ENCODE peak calls at places on chromosomes 7 and 10, in seven cellular contexts. Y is A549; X is type B pancreatic cell; M is left cardiac atrium; S is OCI-M1; C is T-helper 9 cell; F is stimulated activated CD8-positive, alpha-beta memory T cell treated with anti-CD3 and anti-CD28 coated beads, Interleukin-7, amount 100 ng/mL, for 24 hours. I is an unnamed sample.

GRCh38 chr10:68297264-68297663 is 34.6 kb upstream of the HNRNPH3 start:
- DNase-seq in X (no peak), C (no peak), S (no peak), Y (no peak), F (no peak), M (no peak), I (no peak)

GRCh38 chr7:36735172-36735571 is 10.9 kb upstream of the AOAH start:
- DNase-seq in C (no peak), Y (no peak), X (no peak), M (no peak), F (no peak), S (no peak), I (no peak)

GRCh38 chr7:8177109-8177933 is 84.6 kb downstream of the ICA1 start:
- DNase-seq in C (no peak), F (no peak), S (peak; percentile 84), M (no peak), X (no peak), Y (no peak), I (peak; percentile 59)

GRCh38 chr10:42976353-42977031 is 100.4 kb upstream of the RET start:
- DNase-seq in C (no peak), S (no peak), X (no peak), F (no peak), Y (no peak), M (peak; percentile 7), I (no peak)

GRCh38 chr7:82007315-82007714 is 237.5 kb upstream of the HGF start:
- DNase-seq in M (no peak), S (no peak), F (no peak), C (no peak), Y (no peak), X (no peak), I (no peak)

GRCh38 chr7:21429021-21429420 is 1.1 kb downstream of the SP4 start:
- DNase-seq in X (no peak), F (no peak), C (no peak), S (peak; percentile 34), Y (no peak), M (no peak), I (peak; percentile 15)

GRCh38 chr10:123009105-123009805 is 449 bp downstream of the ACADSB start:
- DNase-seq in M (peak; percentile 21), S (peak; percentile 73), C (no peak), F (no peak), X (no peak), Y (peak; percentile 27), I (peak; percentile 33)

GRCh38 chr10:63236113-63236935 is 103.2 kb downstream of the NRBF2 start:
- DNase-seq in F (no peak), C (no peak), Y (peak; percentile 65), X (no peak), M (no peak), S (peak; percentile 88), I (peak; percentile 75)

GRCh38 chr10:69759641-69760040 is 42.1 kb upstream of the COL13A1 start:
- DNase-seq in C (no peak), M (no peak), Y (no peak), F (no peak), X (no peak), S (no peak), I (no peak)

GRCh38 chr10:11320809-11321520 is 290.5 kb downstream of the USP6NL start:
- DNase-seq in S (no peak), F (no peak), M (no peak), X (no peak), C (no peak), Y (no peak), I (no peak)

GRCh38 chr7:66627876-66628360 is 763 bp upstream of the KCTD7 start:
- DNase-seq in M (no peak), Y (no peak), S (no peak), F (no peak), X (no peak), C (no peak), I (no peak)

GRCh38 chr10:89428873-89429272 is 14.5 kb downstream of the IFIT5 start:
- DNase-seq in M (no peak), X (no peak), Y (no peak), F (no peak), S (no peak), C (no peak), I (no peak)

GRCh38 chr7:2003451-2003930 is 229.3 kb downstream of the MAD1L1 start:
- DNase-seq in F (no peak), M (peak; percentile 8), Y (no peak), X (peak; percentile 66), C (no peak), S (no peak), I (no peak)

GRCh38 chr7:128302110-128302509 is 41.6 kb downstream of the RBM28 start:
- DNase-seq in M (no peak), Y (no peak), C (no peak), F (no peak), S (no peak), X (no peak), I (no peak)

GRCh38 chr7:5595545-5596045 is 172.0 kb upstream of the TNRC18 start:
- DNase-seq in Y (peak; percentile 58), S (peak; percentile 79), X (no peak), F (no peak), M (no peak), C (no peak), I (peak; percentile 84)

GRCh38 chr10:132370426-132371340 is 26.3 kb upstream of the PWWP2B start:
- DNase-seq in Y (no peak), S (no peak), M (no peak), C (no peak), F (no peak), X (no peak), I (no peak)

GRCh38 chr10:52782554-52782953 is 10.0 kb upstream of the MBL2 start:
- DNase-seq in Y (no peak), S (no peak), C (no peak), F (no peak), M (no peak), X (no peak), I (no peak)

GRCh38 chr7:17631061-17631460 is 309.2 kb downstream of the SNX13 start:
- DNase-seq in C (no peak), Y (no peak), M (no peak), X (no peak), S (no peak), F (no peak), I (no peak)

GRCh38 chr10:78458983-78459638 is 425.4 kb downstream of the RPS24 start:
- DNase-seq in S (peak; percentile 17), F (no peak), X (no peak), M (no peak), Y (peak; percentile 94), C (no peak), I (no peak)

GRCh38 chr7:44287488-44288380 is 37.7 kb downstream of the CAMK2B start:
- DNase-seq in Y (no peak), C (no peak), F (no peak), S (no peak), M (peak; percentile 7), X (peak; percentile 50), I (no peak)

GRCh38 chr7:155338632-155339320 is 41.1 kb downstream of the INSIG1 start:
- DNase-seq in X (peak; percentile 60), S (no peak), Y (no peak), M (no peak), F (peak; percentile 13), C (no peak), I (no peak)

GRCh38 chr10:43203491-43204393 is 63.1 kb downstream of the RASGEF1A start:
- DNase-seq in F (no peak), M (peak; percentile 24), S (peak; percentile 20), C (no peak), Y (no peak), X (peak; percentile 65), I (no peak)

GRCh38 chr10:33612551-33612950 is 278.1 kb upstream of the NRP1 start:
- DNase-seq in C (no peak), M (no peak), F (no peak), X (no peak), Y (no peak), S (peak; percentile 76), I (no peak)

GRCh38 chr10:17059197-17059688 is 70.4 kb downstream of the CUBN start:
- DNase-seq in X (no peak), S (no peak), C (no peak), F (no peak), M (no peak), Y (no peak), I (no peak)

GRCh38 chr7:150968698-150969482 is 9.2 kb downstream of the KCNH2 start:
- DNase-seq in C (no peak), X (no peak), M (no peak), S (peak; percentile 48), F (no peak), Y (no peak), I (no peak)

GRCh38 chr7:81767883-81768282 is 2.0 kb downstream of the HGF start:
- DNase-seq in C (no peak), F (no peak), S (no peak), M (no peak), X (no peak), Y (no peak), I (no peak)

GRCh38 chr7:587769-588168 is 68.1 kb upstream of the PDGFA start:
- DNase-seq in X (no peak), S (no peak), Y (no peak), C (no peak), F (no peak), M (no peak), I (no peak)

GRCh38 chr7:154431045-154431444 is 378.8 kb downstream of the DPP6 start:
- DNase-seq in F (no peak), X (no peak), Y (no peak), S (no peak), C (no peak), M (no peak), I (no peak)

GRCh38 chr7:79923953-79924352 is 210.7 kb upstream of the GNAI1 start:
- DNase-seq in C (no peak), S (no peak), F (no peak), Y (no peak), M (no peak), X (no peak), I (no peak)

GRCh38 chr7:55080000-55080629 is 61.3 kb downstream of the EGFR start:
- DNase-seq in X (no peak), Y (no peak), S (no peak), F (no peak), C (no peak), M (no peak), I (no peak)

GRCh38 chr7:152887191-152887590 is 127.6 kb downstream of the ACTR3B start:
- DNase-seq in C (no peak), S (no peak), F (no peak), M (no peak), Y (no peak), X (no peak), I (no peak)

GRCh38 chr7:99311702-99312101 is 14.0 kb upstream of the ARPC1A start:
- DNase-seq in F (no peak), X (no peak), M (no peak), C (no peak), S (no peak), Y (no peak), I (no peak)

GRCh38 chr7:122887198-122887597 is 938 bp upstream of the CADPS2 start:
- DNase-seq in C (no peak), X (peak; percentile 68), S (peak; percentile 80), F (no peak), M (peak; percentile 79), Y (peak; percentile 10), I (no peak)

GRCh38 chr10:32979041-32979440 is 21.0 kb upstream of the ITGB1 start:
- DNase-seq in C (no peak), M (no peak), S (no peak), X (no peak), Y (no peak), F (no peak), I (no peak)